ENCODE peak calls at places on chromosomes 4 and X, in six cellular contexts. O, V, D, S, W and Q are unnamed samples.

GRCh38 chrX:14616876-14617275 is 87.5 kb downstream of the GLRA2 start:
- DNase-seq in D (no peak), V (no peak), S (no peak), W (no peak), O (no peak), Q (peak; percentile 38)

GRCh38 chr4:1684756-1685603 is 867 bp upstream of the FAM53A start:
- DNase-seq in W (no peak), S (no peak), V (no peak), O (no peak), D (no peak), Q (no peak)

GRCh38 chr4:797066-797465 is 28.9 kb downstream of the CPLX1 start:
- DNase-seq in W (no peak), S (no peak), O (no peak), D (no peak), V (no peak), Q (no peak)

GRCh38 chrX:118348186-118348810 is 2.4 kb downstream of the WDR44 start:
- DNase-seq in W (no peak), D (no peak), S (no peak), V (no peak), O (no peak), Q (no peak)

GRCh38 chr4:42654606-42655005 is 2.3 kb downstream of the ATP8A1 start:
- DNase-seq in O (no peak), V (peak; percentile 8), D (no peak), S (peak; percentile 6), W (no peak), Q (peak; percentile 50)

GRCh38 chr4:187268940-187269339 is 545.3 kb upstream of the FAT1 start:
- DNase-seq in D (no peak), W (no peak), S (peak; percentile 16), V (no peak), O (no peak), Q (peak; percentile 85)

GRCh38 chrX:46531442-46531841 is 13.8 kb downstream of the ZNF674 start:
- DNase-seq in D (no peak), S (no peak), W (no peak), V (peak; percentile 7), O (no peak), Q (no peak)

GRCh38 chrX:7146703-7147430 is 645 bp upstream of the STS start:
- DNase-seq in V (peak; percentile 42), D (no peak), S (no peak), W (no peak), O (peak; percentile 35), Q (no peak)

GRCh38 chrX:68417651-68418050 is 15.6 kb downstream of the OPHN1 start:
- DNase-seq in D (no peak), O (no peak), W (no peak), S (no peak), V (no peak), Q (no peak)

GRCh38 chr4:148557793-148558192 is 115.6 kb upstream of the NR3C2 start:
- DNase-seq in S (no peak), V (no peak), O (no peak), D (no peak), W (no peak), Q (no peak)

GRCh38 chr4:106494066-106494465 is 125.5 kb upstream of the GIMD1 start:
- DNase-seq in O (no peak), D (no peak), V (no peak), S (no peak), W (no peak), Q (peak; percentile 4)

GRCh38 chr4:100129774-100130173 is 60.5 kb downstream of the DDIT4L start:
- DNase-seq in S (no peak), V (no peak), W (no peak), D (no peak), O (no peak), Q (no peak)

GRCh38 chr4:95142877-95143412 is 385.2 kb downstream of the BMPR1B start:
- DNase-seq in S (no peak), W (no peak), D (no peak), O (no peak), V (no peak), Q (no peak)

GRCh38 chrX:10022580-10023245 is 55.6 kb downstream of the CLDN34 start:
- DNase-seq in D (no peak), S (no peak), W (no peak), V (no peak), O (peak; percentile 96), Q (peak; percentile 79)

GRCh38 chrX:10769696-10770619 is 149.6 kb upstream of the MID1 start:
- DNase-seq in O (no peak), W (no peak), S (no peak), D (no peak), V (no peak), Q (peak; percentile 61)

GRCh38 chr4:42371306-42372063 is 25.8 kb upstream of the SHISA3 start:
- DNase-seq in W (peak; percentile 77), V (no peak), O (peak; percentile 53), S (peak; percentile 19), D (no peak), Q (peak; percentile 60)

GRCh38 chr4:85741921-85742591 is 267.1 kb downstream of the ARHGAP24 start:
- DNase-seq in W (peak; percentile 37), O (no peak), S (no peak), V (peak; percentile 18), D (no peak), Q (no peak)

GRCh38 chrX:117969782-117970181 is 146.8 kb downstream of the KLHL13 start:
- DNase-seq in S (peak; percentile 28), W (no peak), D (no peak), O (no peak), V (no peak), Q (no peak)

GRCh38 chrX:111244238-111244750 is 26.0 kb downstream of the CAPN6 start:
- DNase-seq in V (peak; percentile 16), D (no peak), S (peak; percentile 0), O (peak; percentile 12), W (peak; percentile 50), Q (peak; percentile 14)

GRCh38 chr4:46993075-46994006 is at the start of gene GABRA4:
- DNase-seq in D (no peak), V (no peak), O (no peak), W (no peak), S (no peak), Q (no peak)

GRCh38 chrX:153770606-153771175 is 6.6 kb downstream of the PLXNB3 start:
- DNase-seq in V (no peak), W (peak; percentile 25), S (no peak), D (no peak), O (no peak), Q (no peak)

GRCh38 chrX:19775830-19776498 is 111.4 kb downstream of the SH3KBP1 start:
- DNase-seq in W (no peak), V (no peak), S (no peak), O (no peak), D (no peak), Q (no peak)

GRCh38 chr4:100986360-100986868 is 360.9 kb downstream of the PPP3CA start:
- DNase-seq in V (no peak), O (no peak), D (no peak), W (no peak), S (peak; percentile 7), Q (no peak)

GRCh38 chr4:105496899-105497298 is 23.0 kb upstream of the PPA2 start:
- DNase-seq in S (no peak), V (no peak), O (no peak), W (no peak), D (no peak), Q (no peak)

GRCh38 chr4:146029939-146030710 is 91.5 kb upstream of the ZNF827 start:
- DNase-seq in W (no peak), V (no peak), S (no peak), D (peak; percentile 48), O (no peak), Q (no peak)

DNA sequence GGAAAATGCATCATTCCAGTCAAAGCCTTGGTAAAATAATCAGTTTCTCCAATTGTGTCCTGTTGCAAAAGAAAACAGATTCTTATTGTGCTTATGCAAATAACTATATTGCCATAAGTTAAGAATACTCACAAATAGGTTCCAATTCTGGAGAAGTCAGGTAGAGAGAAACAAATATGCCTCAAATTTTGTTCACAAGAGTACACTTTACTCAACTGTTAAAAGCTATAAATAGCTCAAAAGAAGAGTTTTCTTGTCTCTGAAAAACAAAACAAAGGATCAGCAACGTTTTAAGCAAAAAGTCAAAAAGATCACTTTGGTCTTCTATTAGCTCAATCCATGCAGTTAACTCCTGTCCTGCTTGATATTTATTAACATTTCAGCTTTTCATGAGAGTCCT is 21.9 kb downstream of the SYTL5 start:
- DNase-seq in W (no peak), D (no peak), S (no peak), V (no peak), O (no peak), Q (no peak)
- TF ChIP-seq SMC3 in W (no peak), D (no peak), S (no peak), V (no peak), O (no peak), Q (no peak)

GRCh38 chr4:7880681-7881080 is 59.0 kb downstream of the AFAP1 start:
- DNase-seq in W (no peak), D (no peak), S (no peak), V (no peak), O (no peak), Q (no peak)

GRCh38 chr4:7887415-7887814 is 52.2 kb downstream of the AFAP1 start:
- DNase-seq in O (no peak), V (no peak), D (no peak), W (no peak), S (no peak), Q (no peak)

GRCh38 chr4:7885216-7886134 is 54.2 kb downstream of the AFAP1 start:
- DNase-seq in V (no peak), W (no peak), S (no peak), O (no peak), D (no peak), Q (no peak)

GRCh38 chr4:7890635-7891393 is 48.8 kb downstream of the AFAP1 start:
- DNase-seq in W (no peak), V (no peak), O (peak; percentile 57), D (no peak), S (peak; percentile 56), Q (peak; percentile 92)

GRCh38 chr4:7886250-7886973 is 53.2 kb downstream of the AFAP1 start:
- DNase-seq in O (no peak), S (no peak), D (no peak), W (peak; percentile 74), V (no peak), Q (peak; percentile 62)
- H3K4me3 ChIP-seq in O (no peak overlapping the region), S (no peak overlapping the region), D (no peak overlapping the region), W (no peak overlapping the region), V (no peak overlapping the region), Q (no peak overlapping the region)

GRCh38 chr4:117093581-117093980 is 8.2 kb upstream of the TRAM1L1 start:
- DNase-seq in S (no peak), W (no peak), O (no peak), V (no peak), D (no peak), Q (peak; percentile 7)

GRCh38 chr4:117096886-117097285 is 11.5 kb upstream of the TRAM1L1 start:
- DNase-seq in S (no peak), D (no peak), O (no peak), W (no peak), V (no peak), Q (no peak)

GRCh38 chr4:117096462-117096861 is 11.1 kb upstream of the TRAM1L1 start:
- DNase-seq in V (no peak), O (no peak), S (no peak), D (no peak), W (no peak), Q (no peak)
- TF ChIP-seq SMC3 in V (no peak), O (no peak), S (no peak), D (no peak), W (no peak), Q (no peak)

DNA sequence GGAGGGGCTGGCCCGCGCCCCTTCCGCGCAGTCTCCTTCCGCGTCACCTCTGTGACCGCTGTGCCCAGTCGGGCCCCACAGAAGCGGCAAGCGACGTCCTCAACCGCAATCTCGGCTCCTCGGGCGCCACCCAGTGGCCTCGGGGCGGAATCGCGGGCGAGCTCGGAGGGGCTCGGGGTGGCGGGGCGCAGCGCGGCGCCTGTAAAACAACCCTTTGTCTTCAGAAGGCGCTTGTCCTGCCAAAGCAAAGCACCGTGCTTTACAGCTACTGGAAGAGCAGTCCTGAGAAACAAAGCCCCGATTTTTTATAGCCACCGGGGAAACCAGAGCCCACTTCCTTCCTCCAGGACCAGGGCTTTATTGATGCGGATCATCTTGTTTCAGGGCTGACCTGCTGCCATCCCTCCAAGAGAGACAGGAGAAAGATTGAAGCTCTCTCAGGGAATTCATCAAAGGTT is 37.3 kb upstream of the CDKN2AIP start:
- DNase-seq in D (peak; percentile 19), S (peak; percentile 60), W (peak; percentile 92), O (peak; percentile 67), V (peak; percentile 78), Q (peak; percentile 64)
- H3K4me3 ChIP-seq in D (peak overlapping the region; percentile 64), S (peak overlapping the region; percentile 34), W (peak overlapping the region; percentile 74), O (peak overlapping the region; percentile 43), V (peak overlapping the region; percentile 38), Q (peak overlapping the region; percentile 50)